ENCODE peak calls at places on chromosomes 3 and 15, in four cellular contexts. T is K562, L is GM12878, F is WTC11. N is an unnamed sample.
A peak's percentile ranks its signal among the peaks of the same experiment; 100 is the strongest.

GRCh38 chr15:31440754-31441298 is 114.2 kb downstream of the KLF13 start:
- DNase-seq in F (no peak), L (no peak), T (no peak), N (no peak)

GRCh38 chr3:69306239-69307185 is 79.4 kb downstream of the FRMD4B start:
- DNase-seq in T (peak; percentile 42), L (no peak), F (peak; percentile 64), N (peak; percentile 80)

GRCh38 chr3:152650177-152650576 is 184.8 kb upstream of the P2RY1 start:
- DNase-seq in F (no peak), L (no peak), T (no peak), N (peak; percentile 12)

GRCh38 chr3:174945951-174946350 is 86.8 kb downstream of the NAALADL2 start:
- DNase-seq in T (no peak), F (no peak), L (no peak), N (no peak)

GRCh38 chr3:190044142-190044541 is 76.6 kb downstream of the P3H2 start:
- DNase-seq in L (no peak), F (no peak), T (no peak), N (no peak)

GRCh38 chr3:27859821-27860220 is 137.7 kb upstream of the EOMES start:
- DNase-seq in F (no peak), T (no peak), L (no peak), N (no peak)

GRCh38 chr3:122689587-122689986 is 8.9 kb downstream of the PARP14 start:
- DNase-seq in T (no peak), F (no peak), L (no peak), N (peak; percentile 58)

GRCh38 chr3:138938877-138939562 is 7.9 kb downstream of the FOXL2 start:
- DNase-seq in T (no peak), L (no peak), F (peak; percentile 26), N (no peak)

GRCh38 chr15:81293728-81294500 is 30.0 kb downstream of the STARD5 start:
- DNase-seq in F (no peak), L (peak; percentile 98), T (no peak), N (no peak)

GRCh38 chr3:119018690-119019463 is 15.8 kb downstream of the IGSF11 start:
- DNase-seq in T (no peak), L (no peak), F (no peak), N (no peak)

GRCh38 chr3:195178124-195178910 is 92.6 kb downstream of the XXYLT1 start:
- DNase-seq in F (no peak), T (peak; percentile 86), L (no peak), N (no peak)

GRCh38 chr3:189652042-189652441 is 20.9 kb downstream of the TP63 start:
- DNase-seq in T (no peak), L (no peak), F (peak; percentile 56), N (peak; percentile 4)

GRCh38 chr3:24493951-24494615 is 567 bp downstream of the THRB start:
- DNase-seq in F (peak; percentile 52), T (peak; percentile 64), L (no peak), N (peak; percentile 71)

GRCh38 chr3:127484601-127485388 is 105.7 kb downstream of the TPRA1 start:
- DNase-seq in T (no peak), F (no peak), L (no peak), N (no peak)

GRCh38 chr3:11915621-11916417 is 69.1 kb upstream of the TAMM41 start:
- DNase-seq in F (no peak), T (no peak), L (no peak), N (no peak)

GRCh38 chr3:179299316-179299715 is 23.5 kb upstream of the ZNF639 start:
- DNase-seq in F (no peak), L (no peak), T (no peak), N (no peak)

GRCh38 chr3:182717216-182717615 is 76.1 kb upstream of the ATP11B start:
- DNase-seq in T (no peak), L (peak; percentile 47), F (no peak), N (no peak)

GRCh38 chr3:43418601-43419272 is 132.4 kb downstream of the SNRK start:
- DNase-seq in T (no peak), L (no peak), F (no peak), N (peak; percentile 29)

GRCh38 chr3:157360044-157360443 is 76.6 kb upstream of the PTX3 start:
- DNase-seq in T (no peak), L (no peak), F (no peak), N (no peak)

GRCh38 chr3:40445062-40445461 is 12.1 kb upstream of the RPL14 start:
- DNase-seq in L (no peak), F (no peak), T (no peak), N (no peak)

GRCh38 chr3:64244011-64244942 is 19.0 kb upstream of the PRICKLE2 start:
- DNase-seq in F (no peak), T (peak; percentile 7), L (no peak), N (peak; percentile 24)

GRCh38 chr3:70984756-70985155 is 598.8 kb downstream of the FOXP1 start:
- DNase-seq in F (no peak), T (no peak), L (no peak), N (no peak)

GRCh38 chr15:83365370-83365938 is 81.0 kb upstream of the BNC1 start:
- DNase-seq in T (no peak), F (peak; percentile 67), L (no peak), N (no peak)

GRCh38 chr15:50126072-50126471 is 7.0 kb upstream of the ATP8B4 start:
- DNase-seq in T (no peak), L (no peak), F (no peak), N (no peak)

GRCh38 chr3:126473292-126474168 is 2.2 kb downstream of the ZXDC start:
- DNase-seq in T (no peak), L (no peak), F (no peak), N (no peak)

GRCh38 chr15:78950906-78951840 is 6.3 kb upstream of the CTSH start:
- DNase-seq in L (no peak), F (no peak), T (no peak), N (peak; percentile 61)

GRCh38 chr3:116445291-116445841 is at the start of gene LSAMP:
- DNase-seq in L (no peak), T (no peak), F (peak; percentile 66), N (no peak)

GRCh38 chr15:63939531-63940130 is 105.9 kb upstream of the HERC1 start:
- DNase-seq in F (no peak), L (peak; percentile 15), T (no peak), N (peak; percentile 88)

GRCh38 chr3:9398715-9399708 is 1.6 kb downstream of the SETD5 start:
- DNase-seq in F (no peak), T (peak; percentile 46), L (no peak), N (peak; percentile 62)

GRCh38 chr3:23183114-23183513 is 20.0 kb upstream of the UBE2E2 start:
- DNase-seq in L (no peak), T (no peak), F (no peak), N (no peak)

GRCh38 chr3:46970391-46971091 is 6.0 kb downstream of the CCDC12 start:
- DNase-seq in F (no peak), L (no peak), T (peak; percentile 63), N (peak; percentile 96)

GRCh38 chr3:157333551-157333991 is 103.1 kb upstream of the PTX3 start:
- DNase-seq in F (no peak), T (no peak), L (no peak), N (no peak)

GRCh38 chr3:108488631-108489030 is 21.8 kb downstream of the MYH15 start:
- DNase-seq in T (no peak), L (no peak), F (no peak), N (no peak)

GRCh38 chr15:78195735-78196201 is 38.6 kb downstream of the ACSBG1 start:
- DNase-seq in T (peak; percentile 75), L (no peak), F (peak; percentile 52), N (peak; percentile 10)

GRCh38 chr3:12239301-12239700 is 49.6 kb upstream of the PPARG start:
- DNase-seq in T (no peak), L (no peak), F (no peak), N (no peak)

GRCh38 chr3:12869025-12869695 is 27.8 kb upstream of the RPL32 start:
- DNase-seq in L (no peak), F (peak; percentile 88), T (peak; percentile 89), N (no peak)

GRCh38 chr3:9903238-9903624 is 583 bp downstream of the IL17RE start:
- DNase-seq in F (no peak), T (no peak), L (no peak), N (no peak)

GRCh38 chr15:65365229-65365628 is 12.6 kb downstream of the IGDCC3 start:
- DNase-seq in F (peak; percentile 60), T (no peak), L (no peak), N (peak; percentile 56)

DNA sequence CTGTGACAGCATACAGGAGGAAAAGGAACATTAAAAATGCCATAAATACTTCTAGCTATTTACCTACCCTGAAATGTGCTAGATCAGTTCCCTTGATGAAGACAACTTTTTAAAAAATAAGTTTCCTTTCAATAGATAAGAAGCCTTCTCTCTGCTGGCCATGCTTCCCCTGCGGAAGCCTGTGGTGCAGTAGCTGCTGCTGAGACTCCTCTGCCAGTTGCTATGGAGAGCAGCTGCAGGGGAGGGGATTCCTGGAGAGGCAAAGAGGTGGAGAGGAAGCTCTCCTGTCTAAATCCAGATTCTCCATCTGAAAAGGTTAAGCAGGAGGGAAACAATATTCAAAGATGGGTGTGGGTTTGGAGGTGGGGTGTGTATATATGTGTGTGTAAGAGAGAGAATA is 69.8 kb upstream of the BFSP2 start:
- DNase-seq in T (no peak), L (no peak), F (peak; percentile 45), N (no peak)
- TF ChIP-seq ATF2 in T (no peak), L (no peak), F (no peak), N (no peak)

GRCh38 chr3:113560845-113561623 is 28.7 kb downstream of the SIDT1 start:
- DNase-seq in L (no peak), T (no peak), F (no peak), N (no peak)
- TF ChIP-seq ATF2 in L (no peak), T (no peak), F (no peak), N (no peak)

GRCh38 chr15:69862540-69862939 is 235.2 kb downstream of the TLE3 start:
- DNase-seq in T (no peak), L (no peak), F (no peak), N (no peak)

GRCh38 chr15:69860921-69861320 is 236.8 kb downstream of the TLE3 start:
- DNase-seq in T (no peak), F (no peak), L (no peak), N (no peak)

GRCh38 chr15:69860316-69860715 is 237.4 kb downstream of the TLE3 start:
- DNase-seq in T (no peak), F (no peak), L (no peak), N (no peak)

GRCh38 chr15:69861331-69862171 is 236.2 kb downstream of the TLE3 start:
- DNase-seq in F (no peak), L (no peak), T (no peak), N (no peak)

GRCh38 chr15:69863446-69863845 is 234.3 kb downstream of the TLE3 start:
- DNase-seq in T (no peak), F (no peak), L (no peak), N (no peak)
- TF ChIP-seq ATF2 in T (no peak), F (no peak), L (no peak), N (no peak)

DNA sequence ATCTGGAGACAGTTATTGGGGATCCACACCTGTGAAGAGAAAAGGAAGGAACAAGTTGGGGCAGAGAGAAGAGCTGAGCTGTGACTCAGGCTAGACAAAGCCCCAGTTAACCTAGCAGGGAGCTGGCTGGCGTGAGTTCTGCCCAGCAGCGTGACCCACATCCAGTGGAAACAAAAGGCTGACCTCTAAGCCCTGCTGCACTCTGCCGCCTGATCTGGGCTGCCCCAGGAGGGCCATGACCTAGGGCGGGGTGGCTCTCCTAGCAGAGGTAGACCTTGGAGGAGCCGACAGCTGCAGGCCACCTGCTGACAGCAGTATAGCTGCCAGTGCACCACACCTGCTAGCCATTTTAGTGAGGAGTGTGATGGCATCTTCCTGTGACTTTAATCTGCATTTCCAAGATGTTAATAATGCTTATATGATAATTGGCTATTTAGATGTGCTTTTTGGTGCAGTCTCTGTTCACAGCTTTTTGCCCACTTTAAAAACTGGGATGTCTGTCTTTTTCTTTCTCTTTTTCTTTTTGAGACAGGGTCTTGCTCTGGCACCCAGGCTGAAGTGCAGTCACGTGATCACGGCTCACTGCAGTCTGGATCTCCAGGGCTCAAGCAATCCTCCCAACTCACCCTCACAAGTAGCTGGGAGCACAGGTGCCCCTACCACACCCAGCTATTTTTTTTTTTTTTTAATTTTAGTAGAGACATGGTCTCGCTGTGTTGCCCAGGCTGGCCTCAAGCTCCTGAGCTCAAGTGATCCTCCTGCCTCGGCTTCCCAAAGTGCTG is 78.1 kb downstream of the LSM3 start:
- DNase-seq in L (no peak), F (peak; percentile 34), T (peak; percentile 54), N (no peak)
- TF ChIP-seq ATF2 in L (no peak), F (no peak), T (no peak), N (no peak)

N was measured in HepG2.